ENCODE peak calls at places on chromosomes 11 and 22, in four cellular contexts. U is body of pancreas; E is CD4-positive, CD25-positive, alpha-beta regulatory T cell; D is BE2C. W is an unnamed sample. For H3K4me1, the result is how much of the 10 kb centered on the place peaks cover.

GRCh38 chr11:126978911-126979310 is 21.7 kb downstream of the KIRREL3 start:
- DNase-seq in U (no peak), E (no peak), D (no peak), W (peak)

GRCh38 chr11:43947003-43947500 is 4.6 kb downstream of the C11orf96 start:
- DNase-seq in U (no peak), E (no peak), D (peak), W (no peak)

GRCh38 chr11:45385844-45386243 is 99.7 kb upstream of the SYT13 start:
- DNase-seq in U (no peak), E (peak), D (no peak), W (no peak)

GRCh38 chr11:50032574-50032973 is at the start of gene OR4C45:
- DNase-seq in U (no peak), E (no peak), D (no peak), W (no peak)

GRCh38 chr22:40156001-40156516 is 21.7 kb upstream of the TNRC6B start:
- DNase-seq in U (peak), E (peak), D (no peak), W (peak)

GRCh38 chr11:119144825-119145476 is 3.9 kb upstream of the ABCG4 start:
- DNase-seq in U (peak), E (peak), D (peak), W (peak)

GRCh38 chr11:116275634-116276033 is 497.2 kb downstream of the BUD13 start:
- DNase-seq in U (no peak), E (no peak), D (peak), W (no peak)

GRCh38 chr11:35682230-35683195 is 19.9 kb downstream of the TRIM44 start:
- DNase-seq in U (no peak), E (no peak), D (no peak), W (peak)

GRCh38 chr11:8870461-8871282 is 40.3 kb upstream of the AKIP1 start:
- DNase-seq in U (peak), E (peak), D (peak), W (peak)

GRCh38 chr22:46043816-46044717 is 67.1 kb upstream of the WNT7B start:
- DNase-seq in U (peak), E (peak), D (no peak), W (no peak)
- H3K4me1 ChIP-seq in U (half or more), E (under half), D (under half), W (half or more)

GRCh38 chr11:73167555-73167954 is 25.4 kb upstream of the FCHSD2 start:
- DNase-seq in U (no peak), E (no peak), D (no peak), W (no peak)
- H3K4me1 ChIP-seq in U (under half), E (under half), D (under half), W (under half)

DNA sequence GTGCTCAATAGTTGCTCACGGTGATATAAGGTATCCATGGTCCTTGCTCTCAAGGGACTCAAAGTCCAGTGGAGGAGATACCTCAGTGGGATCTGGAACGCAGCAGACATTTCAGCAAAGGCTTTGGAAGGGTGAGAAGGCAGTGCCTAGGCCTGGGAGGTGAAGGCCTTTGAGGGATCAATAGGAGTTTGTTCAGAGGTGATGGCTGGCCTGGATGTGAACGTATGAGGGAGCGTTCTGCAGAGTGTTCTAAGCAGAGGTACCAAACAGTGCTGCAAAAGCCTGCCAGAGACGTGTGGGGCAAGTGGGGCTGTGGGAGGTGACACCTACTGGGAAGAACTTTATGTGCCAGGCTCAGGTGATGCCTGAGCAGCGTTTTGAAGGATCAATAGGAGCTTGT is 7.4 kb upstream of the MB start:
- DNase-seq in U (no peak), E (no peak), D (no peak), W (no peak)
- H3K4me1 ChIP-seq in U (under half), E (under half), D (under half), W (under half)

GRCh38 chr11:102575016-102575415 is 44.5 kb upstream of the MMP7 start:
- DNase-seq in U (no peak), E (no peak), D (no peak), W (no peak)
- H3K4me1 ChIP-seq in U (under half), E (under half), D (under half), W (under half)

GRCh38 chr22:36352775-36353507 is 34.8 kb downstream of the MYH9 start:
- DNase-seq in U (peak), E (peak), D (no peak), W (no peak)

GRCh38 chr22:36351921-36352774 is 35.6 kb downstream of the MYH9 start:
- DNase-seq in U (no peak), E (no peak), D (no peak), W (no peak)

GRCh38 chr22:36349726-36350125 is 38.0 kb downstream of the MYH9 start:
- DNase-seq in U (no peak), E (no peak), D (no peak), W (no peak)

GRCh38 chr22:36348760-36349159 is 39.0 kb downstream of the MYH9 start:
- DNase-seq in U (no peak), E (no peak), D (no peak), W (no peak)

GRCh38 chr22:36350751-36351594 is 36.8 kb downstream of the MYH9 start:
- DNase-seq in U (peak), E (no peak), D (no peak), W (no peak)
- H3K4me1 ChIP-seq in U (half or more), E (half or more), D (under half), W (under half)

GRCh38 chr11:33540946-33541915 is 159.4 kb downstream of the C11orf91 start:
- DNase-seq in U (no peak), E (no peak), D (no peak), W (no peak)

GRCh38 chr11:33542921-33543320 is 157.7 kb downstream of the C11orf91 start:
- DNase-seq in U (peak), E (peak), D (peak), W (peak)

GRCh38 chr11:33545941-33546340 is 154.7 kb downstream of the C11orf91 start:
- DNase-seq in U (no peak), E (no peak), D (no peak), W (no peak)

GRCh38 chr11:33543823-33544222 is 156.8 kb downstream of the C11orf91 start:
- DNase-seq in U (no peak), E (no peak), D (no peak), W (no peak)

GRCh38 chr11:33544593-33545373 is 155.8 kb downstream of the C11orf91 start:
- DNase-seq in U (no peak), E (no peak), D (no peak), W (no peak)
- H3K4me1 ChIP-seq in U (under half), E (under half), D (under half), W (under half)

GRCh38 chr11:65424200-65425104 is 1.9 kb downstream of the NEAT1 start:
- DNase-seq in U (peak), E (peak), D (peak), W (no peak)
- H3K4me1 ChIP-seq in U (under half), E (half or more), D (under half), W (half or more)

DNA sequence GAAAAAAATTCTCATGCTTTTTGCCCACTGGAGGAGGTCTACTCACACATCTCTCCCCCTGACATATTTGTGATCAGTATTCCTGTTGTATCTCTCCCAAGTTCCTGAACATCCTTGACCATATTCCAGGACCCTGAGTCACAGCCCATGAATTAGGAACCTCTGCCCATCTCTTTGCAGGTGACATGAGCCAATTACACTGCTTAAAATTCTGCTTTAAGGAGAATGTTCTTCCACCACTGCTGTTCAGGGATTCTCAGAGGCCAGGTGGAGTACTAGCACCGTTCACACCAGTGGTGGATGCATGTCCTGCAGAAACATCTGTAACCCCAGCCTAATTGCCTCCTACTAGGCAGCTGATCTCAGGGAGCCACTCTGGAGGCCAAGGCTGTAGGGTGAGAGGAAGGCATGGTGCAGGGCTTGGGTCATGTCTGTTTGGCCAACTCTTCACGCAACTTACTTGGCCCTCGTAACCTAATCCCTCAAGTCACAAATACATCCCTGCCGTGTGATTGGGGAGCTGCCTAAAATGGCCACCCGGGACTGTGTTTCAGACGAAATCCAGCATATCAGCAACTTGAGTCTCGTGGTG is 104.8 kb downstream of the GGTLC2 start:
- DNase-seq in U (no peak), E (no peak), D (no peak), W (no peak)
- H3K4me1 ChIP-seq in U (under half), E (under half), D (under half), W (under half)

DNA sequence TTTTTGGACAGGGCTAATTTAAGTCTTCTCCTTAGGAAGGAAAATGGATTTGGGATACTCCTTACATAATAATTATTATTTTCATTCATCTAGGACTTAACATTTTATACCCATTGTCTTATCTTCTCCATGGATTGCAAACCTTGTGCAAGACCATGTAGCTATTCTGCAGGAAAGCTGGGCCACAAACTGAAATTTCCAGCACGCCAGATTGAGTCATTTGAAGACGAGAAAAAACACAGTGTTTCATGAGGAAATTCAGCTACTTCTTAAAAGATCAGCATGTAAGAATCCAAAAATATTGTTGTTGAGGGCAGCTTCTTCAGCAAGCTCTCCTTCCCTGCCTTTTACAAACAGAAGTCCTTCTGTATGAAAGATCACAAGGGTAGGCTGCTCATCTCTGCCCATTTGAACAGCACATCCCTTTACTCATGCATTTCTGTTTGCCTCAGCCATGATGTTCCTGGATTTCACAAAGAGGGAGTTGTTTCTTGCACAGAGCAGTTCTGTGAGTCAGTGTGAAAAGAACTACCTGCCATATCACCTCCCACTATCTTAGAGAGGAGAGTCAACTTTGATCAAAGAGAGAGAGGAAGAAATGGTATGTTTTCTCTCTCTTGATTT is 90.5 kb downstream of the FAM76B start:
- DNase-seq in U (no peak), E (no peak), D (no peak), W (no peak)
- H3K4me1 ChIP-seq in U (under half), E (half or more), D (under half), W (under half)

GRCh38 chr11:13878077-13878476 is 84.4 kb upstream of the SPON1 start:
- DNase-seq in U (no peak), E (no peak), D (no peak), W (no peak)

GRCh38 chr11:13881176-13881680 is 81.3 kb upstream of the SPON1 start:
- DNase-seq in U (no peak), E (no peak), D (no peak), W (no peak)

GRCh38 chr11:13883042-13883441 is 79.5 kb upstream of the SPON1 start:
- DNase-seq in U (no peak), E (peak), D (no peak), W (no peak)

GRCh38 chr11:13883589-13883988 is 78.9 kb upstream of the SPON1 start:
- DNase-seq in U (no peak), E (no peak), D (no peak), W (no peak)

GRCh38 chr11:13880719-13881118 is 81.8 kb upstream of the SPON1 start:
- DNase-seq in U (no peak), E (no peak), D (no peak), W (no peak)
- H3K4me1 ChIP-seq in U (under half), E (under half), D (under half), W (under half)